ENCODE peak calls at places on chromosomes 12 and 14, in eight cellular contexts. One of them, this sample, is unnamed.

GRCh38 chr12:26621932-26622331 is 211.1 kb downstream of the ITPR2 start:
- DNase-seq in neural crest cell: no peak
- DNase-seq in tibial artery: no peak
- DNase-seq in Calu3: no peak
- DNase-seq in AG04450: no peak
- DNase-seq in HepG2: no peak
- DNase-seq in lower lobe of right lung: no peak
- DNase-seq in lung: no peak
- DNase-seq in this sample: no peak

GRCh38 chr12:53005215-53005985 is 856 bp upstream of the EIF4B start:
- DNase-seq in AG04450: no peak
- DNase-seq in lung: peak
- DNase-seq in neural crest cell: no peak
- DNase-seq in tibial artery: peak
- DNase-seq in lower lobe of right lung: peak
- DNase-seq in Calu3: no peak
- DNase-seq in HepG2: no peak
- DNase-seq in this sample: no peak

GRCh38 chr14:99794156-99794780 is 1.1 kb downstream of the EML1 start:
- DNase-seq in AG04450: no peak
- DNase-seq in lung: no peak
- DNase-seq in lower lobe of right lung: no peak
- DNase-seq in tibial artery: no peak
- DNase-seq in Calu3: no peak
- DNase-seq in HepG2: no peak
- DNase-seq in neural crest cell: no peak
- DNase-seq in this sample: no peak

GRCh38 chr14:74583689-74584434 is 28.2 kb downstream of the LTBP2 start:
- DNase-seq in AG04450: peak
- DNase-seq in lung: no peak
- DNase-seq in tibial artery: no peak
- DNase-seq in Calu3: no peak
- DNase-seq in neural crest cell: no peak
- DNase-seq in lower lobe of right lung: no peak
- DNase-seq in HepG2: no peak
- DNase-seq in this sample: peak

GRCh38 chr12:130347588-130347987 is 9.9 kb downstream of the PIWIL1 start:
- DNase-seq in HepG2: no peak
- DNase-seq in Calu3: no peak
- DNase-seq in tibial artery: no peak
- DNase-seq in AG04450: no peak
- DNase-seq in lung: no peak
- DNase-seq in neural crest cell: no peak
- DNase-seq in lower lobe of right lung: no peak
- DNase-seq in this sample: no peak

GRCh38 chr14:33908540-33909223 is 42.2 kb downstream of the EGLN3 start:
- DNase-seq in HepG2: peak
- DNase-seq in lung: no peak
- DNase-seq in AG04450: no peak
- DNase-seq in lower lobe of right lung: no peak
- DNase-seq in neural crest cell: no peak
- DNase-seq in tibial artery: no peak
- DNase-seq in Calu3: no peak
- DNase-seq in this sample: no peak

GRCh38 chr12:64269161-64269560 is 47.1 kb upstream of the KICS2 start:
- DNase-seq in AG04450: no peak
- DNase-seq in HepG2: no peak
- DNase-seq in lung: no peak
- DNase-seq in lower lobe of right lung: no peak
- DNase-seq in tibial artery: no peak
- DNase-seq in Calu3: no peak
- DNase-seq in neural crest cell: no peak
- DNase-seq in this sample: no peak

GRCh38 chr14:61101803-61102548 is 120.9 kb downstream of the SLC38A6 start:
- DNase-seq in tibial artery: no peak
- DNase-seq in AG04450: no peak
- DNase-seq in Calu3: no peak
- DNase-seq in HepG2: no peak
- DNase-seq in neural crest cell: no peak
- DNase-seq in lower lobe of right lung: no peak
- DNase-seq in lung: no peak
- DNase-seq in this sample: peak

GRCh38 chr12:47718531-47718930 is 6.8 kb downstream of the ENDOU start:
- DNase-seq in neural crest cell: no peak
- DNase-seq in lower lobe of right lung: no peak
- DNase-seq in HepG2: no peak
- DNase-seq in AG04450: no peak
- DNase-seq in tibial artery: no peak
- DNase-seq in lung: peak
- DNase-seq in Calu3: no peak
- DNase-seq in this sample: no peak

GRCh38 chr12:117412465-117413190 is 51.2 kb upstream of the NOS1 start:
- DNase-seq in AG04450: no peak
- DNase-seq in Calu3: no peak
- DNase-seq in tibial artery: no peak
- DNase-seq in lung: no peak
- DNase-seq in neural crest cell: no peak
- DNase-seq in HepG2: no peak
- DNase-seq in lower lobe of right lung: no peak
- DNase-seq in this sample: no peak

GRCh38 chr12:46145881-46146280 is 123.0 kb downstream of the SLC38A1 start:
- DNase-seq in lung: no peak
- DNase-seq in Calu3: no peak
- DNase-seq in tibial artery: no peak
- DNase-seq in neural crest cell: no peak
- DNase-seq in AG04450: no peak
- DNase-seq in HepG2: no peak
- DNase-seq in lower lobe of right lung: no peak
- DNase-seq in this sample: no peak

GRCh38 chr12:57242691-57243454 is 8.1 kb downstream of the STAC3 start:
- DNase-seq in Calu3: peak
- DNase-seq in tibial artery: no peak
- DNase-seq in AG04450: no peak
- DNase-seq in HepG2: peak
- DNase-seq in neural crest cell: peak
- DNase-seq in lower lobe of right lung: no peak
- DNase-seq in lung: no peak
- DNase-seq in this sample: peak

GRCh38 chr12:21828779-21829178 is 54.3 kb upstream of the KCNJ8 start:
- DNase-seq in lung: no peak
- DNase-seq in AG04450: no peak
- DNase-seq in HepG2: no peak
- DNase-seq in tibial artery: peak
- DNase-seq in lower lobe of right lung: no peak
- DNase-seq in Calu3: no peak
- DNase-seq in neural crest cell: no peak
- DNase-seq in this sample: no peak

GRCh38 chr12:105051981-105052380 is 32.3 kb downstream of the ALDH1L2 start:
- DNase-seq in lung: no peak
- DNase-seq in HepG2: no peak
- DNase-seq in lower lobe of right lung: no peak
- DNase-seq in neural crest cell: no peak
- DNase-seq in tibial artery: no peak
- DNase-seq in Calu3: no peak
- DNase-seq in AG04450: no peak
- DNase-seq in this sample: no peak

GRCh38 chr12:109461846-109462766 is 15.0 kb downstream of the KCTD10 start:
- DNase-seq in HepG2: peak
- DNase-seq in neural crest cell: no peak
- DNase-seq in Calu3: peak
- DNase-seq in lung: peak
- DNase-seq in tibial artery: peak
- DNase-seq in lower lobe of right lung: peak
- DNase-seq in AG04450: peak
- DNase-seq in this sample: peak

GRCh38 chr12:124738636-124739467 is 124.8 kb downstream of the SCARB1 start:
- DNase-seq in neural crest cell: peak
- DNase-seq in lung: no peak
- DNase-seq in tibial artery: no peak
- DNase-seq in lower lobe of right lung: no peak
- DNase-seq in AG04450: peak
- DNase-seq in HepG2: peak
- DNase-seq in Calu3: peak
- DNase-seq in this sample: no peak

GRCh38 chr12:47361389-47362031 is 281.8 kb upstream of the AMIGO2 start:
- DNase-seq in AG04450: no peak
- DNase-seq in HepG2: no peak
- DNase-seq in lung: no peak
- DNase-seq in neural crest cell: no peak
- DNase-seq in Calu3: no peak
- DNase-seq in lower lobe of right lung: no peak
- DNase-seq in tibial artery: no peak
- DNase-seq in this sample: peak

GRCh38 chr12:117060236-117060926 is 38.8 kb downstream of the TESC start:
- DNase-seq in HepG2: no peak
- DNase-seq in tibial artery: no peak
- DNase-seq in neural crest cell: peak
- DNase-seq in lung: no peak
- DNase-seq in lower lobe of right lung: no peak
- DNase-seq in AG04450: no peak
- DNase-seq in Calu3: no peak
- DNase-seq in this sample: no peak

GRCh38 chr12:119911147-119911546 is 34.0 kb upstream of the CIT start:
- DNase-seq in Calu3: no peak
- DNase-seq in lung: no peak
- DNase-seq in AG04450: peak
- DNase-seq in HepG2: no peak
- DNase-seq in tibial artery: no peak
- DNase-seq in neural crest cell: no peak
- DNase-seq in lower lobe of right lung: no peak
- DNase-seq in this sample: no peak

GRCh38 chr14:69695664-69696527 is 71.0 kb upstream of the SRSF5 start:
- DNase-seq in lower lobe of right lung: no peak
- DNase-seq in AG04450: no peak
- DNase-seq in neural crest cell: no peak
- DNase-seq in lung: no peak
- DNase-seq in HepG2: no peak
- DNase-seq in Calu3: peak
- DNase-seq in tibial artery: no peak
- DNase-seq in this sample: no peak

GRCh38 chr14:105305350-105305749 is 4.5 kb upstream of the BRF1 start:
- DNase-seq in lower lobe of right lung: no peak
- DNase-seq in neural crest cell: no peak
- DNase-seq in lung: no peak
- DNase-seq in AG04450: no peak
- DNase-seq in HepG2: no peak
- DNase-seq in Calu3: no peak
- DNase-seq in tibial artery: no peak
- DNase-seq in this sample: no peak

GRCh38 chr14:35121026-35121886 is 534 bp downstream of the PPP2R3C start:
- DNase-seq in AG04450: no peak
- DNase-seq in neural crest cell: no peak
- DNase-seq in tibial artery: peak
- DNase-seq in lung: no peak
- DNase-seq in Calu3: peak
- DNase-seq in lower lobe of right lung: peak
- DNase-seq in HepG2: no peak
- DNase-seq in this sample: peak

GRCh38 chr12:95721320-95721719 is 69.2 kb downstream of the NTN4 start:
- DNase-seq in AG04450: no peak
- DNase-seq in neural crest cell: no peak
- DNase-seq in HepG2: no peak
- DNase-seq in lung: no peak
- DNase-seq in lower lobe of right lung: no peak
- DNase-seq in Calu3: no peak
- DNase-seq in tibial artery: no peak
- DNase-seq in this sample: peak
- TF ChIP-seq CTCF in AG04450: peak
- TF ChIP-seq CTCF in neural crest cell: no peak
- TF ChIP-seq CTCF in HepG2: no peak
- TF ChIP-seq CTCF in lung: no peak
- TF ChIP-seq CTCF in lower lobe of right lung: no peak
- TF ChIP-seq CTCF in Calu3: no peak
- TF ChIP-seq CTCF in tibial artery: no peak
- TF ChIP-seq CTCF in this sample: no peak

GRCh38 chr12:131454418-131455217 is 256.3 kb upstream of the SFSWAP start:
- DNase-seq in Calu3: peak
- DNase-seq in neural crest cell: peak
- DNase-seq in AG04450: no peak
- DNase-seq in tibial artery: no peak
- DNase-seq in HepG2: peak
- DNase-seq in lower lobe of right lung: no peak
- DNase-seq in lung: no peak
- DNase-seq in this sample: peak
- TF ChIP-seq CTCF in Calu3: peak
- TF ChIP-seq CTCF in neural crest cell: peak
- TF ChIP-seq CTCF in AG04450: no peak
- TF ChIP-seq CTCF in tibial artery: peak
- TF ChIP-seq CTCF in HepG2: peak
- TF ChIP-seq CTCF in lower lobe of right lung: peak
- TF ChIP-seq CTCF in lung: peak
- TF ChIP-seq CTCF in this sample: peak

DNA sequence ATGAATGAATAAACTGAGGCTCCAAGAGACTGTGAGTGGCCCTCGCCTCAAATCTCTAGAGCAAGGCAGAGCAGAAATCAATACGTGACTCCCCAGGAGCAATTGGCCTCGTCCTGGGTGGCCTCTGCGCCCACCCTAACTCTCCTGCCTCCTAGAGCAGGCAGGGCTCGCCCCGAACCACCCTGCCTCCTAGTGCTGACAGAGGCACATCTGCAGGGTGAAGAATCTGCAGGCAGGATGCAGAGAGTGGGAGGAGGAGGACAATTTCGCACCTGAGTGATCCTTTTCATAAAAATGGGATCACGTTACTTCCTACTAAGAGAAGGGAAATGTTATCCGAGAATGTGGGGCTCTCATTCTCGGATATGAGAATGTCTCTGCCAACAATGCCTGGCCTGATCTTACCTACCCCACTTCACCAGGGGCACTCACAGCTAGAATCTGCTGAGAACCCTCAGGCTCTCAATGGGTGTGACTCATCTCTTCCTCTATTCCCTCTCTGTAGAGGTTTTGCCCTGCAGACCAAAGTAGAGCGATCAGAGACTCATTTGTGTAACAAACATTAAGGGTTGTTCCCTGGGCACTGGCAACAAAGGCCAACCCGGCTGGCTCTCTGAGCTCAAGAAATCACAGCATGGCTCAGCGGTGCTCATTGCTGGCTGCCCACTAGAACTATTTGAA is 61.7 kb upstream of the BCL2L14 start:
- DNase-seq in HepG2: no peak
- DNase-seq in neural crest cell: no peak
- DNase-seq in AG04450: no peak
- DNase-seq in lower lobe of right lung: no peak
- DNase-seq in Calu3: peak
- DNase-seq in lung: peak
- DNase-seq in tibial artery: no peak
- DNase-seq in this sample: peak
- TF ChIP-seq CTCF in HepG2: no peak
- TF ChIP-seq CTCF in neural crest cell: no peak
- TF ChIP-seq CTCF in AG04450: no peak
- TF ChIP-seq CTCF in lower lobe of right lung: no peak
- TF ChIP-seq CTCF in Calu3: no peak
- TF ChIP-seq CTCF in lung: no peak
- TF ChIP-seq CTCF in tibial artery: no peak
- TF ChIP-seq CTCF in this sample: no peak

DNA sequence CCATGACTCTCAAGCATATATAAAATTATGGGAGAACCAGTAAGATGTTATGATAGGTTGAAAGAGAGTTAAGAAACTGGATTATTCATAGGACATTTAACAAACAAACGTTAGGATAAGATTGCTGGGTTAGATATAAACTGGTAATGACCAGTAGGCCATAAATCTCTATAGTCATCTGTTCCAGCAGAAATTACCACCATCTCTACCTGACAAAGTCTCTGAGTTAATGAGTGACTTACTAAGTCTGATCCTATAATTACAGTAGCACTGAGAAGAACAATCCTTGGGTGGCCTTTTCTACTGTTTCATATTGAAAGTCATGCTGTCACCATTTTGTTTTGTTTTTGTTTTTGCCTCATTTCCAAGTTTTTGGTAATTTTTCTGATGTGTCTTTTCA is 136.9 kb upstream of the CNOT2 start:
- DNase-seq in lung: no peak
- DNase-seq in Calu3: no peak
- DNase-seq in tibial artery: no peak
- DNase-seq in lower lobe of right lung: no peak
- DNase-seq in AG04450: no peak
- DNase-seq in neural crest cell: no peak
- DNase-seq in HepG2: no peak
- DNase-seq in this sample: no peak
- TF ChIP-seq CTCF in lung: no peak
- TF ChIP-seq CTCF in Calu3: no peak
- TF ChIP-seq CTCF in tibial artery: no peak
- TF ChIP-seq CTCF in lower lobe of right lung: no peak
- TF ChIP-seq CTCF in AG04450: no peak
- TF ChIP-seq CTCF in neural crest cell: no peak
- TF ChIP-seq CTCF in HepG2: no peak
- TF ChIP-seq CTCF in this sample: no peak

This sample was measured in RWPE1.